ENCODE peak calls at places on chromosomes 1 and 21, in four cellular contexts. K is colonic mucosa, N is aorta, H is PC-3. C is an unnamed sample.

GRCh38 chr1:17890815-17891191 is 135.7 kb downstream of the ACTL8 start:
- DNase-seq in K (no peak), N (no peak), H (no peak), C (no peak)

GRCh38 chr1:7549277-7549676 is 221.8 kb upstream of the VAMP3 start:
- DNase-seq in K (no peak), N (peak; percentile 49), H (peak; percentile 74), C (no peak)

GRCh38 chr1:17212487-17213121 is 7.7 kb downstream of the PADI1 start:
- DNase-seq in K (no peak), N (no peak), H (no peak), C (no peak)

GRCh38 chr1:168119750-168120149 is 17.0 kb downstream of the GPR161 start:
- DNase-seq in K (no peak), N (no peak), H (no peak), C (no peak)

GRCh38 chr1:11507309-11507708 is 28.4 kb downstream of the DISP3 start:
- DNase-seq in K (no peak), N (no peak), H (no peak), C (no peak)

GRCh38 chr1:6116137-6116536 is 64.0 kb downstream of the CHD5 start:
- DNase-seq in K (no peak), N (no peak), H (peak; percentile 91), C (no peak)

GRCh38 chr1:22334860-22335550 is 116.6 kb upstream of the ZBTB40 start:
- DNase-seq in K (no peak), N (no peak), H (no peak), C (no peak)

GRCh38 chr1:24724345-24725208 is 20.7 kb upstream of the CLIC4 start:
- DNase-seq in K (no peak), N (no peak), H (peak; percentile 87), C (no peak)

GRCh38 chr1:30907390-30907640 is 1.2 kb downstream of the SDC3 start:
- DNase-seq in K (no peak), N (no peak), H (no peak), C (no peak)

GRCh38 chr1:241932845-241933244 is 24.7 kb upstream of the BECN2 start:
- DNase-seq in K (no peak), N (no peak), H (no peak), C (no peak)

GRCh38 chr1:15975358-15975804 is 520 bp downstream of the ZBTB17 start:
- DNase-seq in K (peak; percentile 54), N (no peak), H (peak; percentile 33), C (no peak)

GRCh38 chr1:89087241-89087640 is 22.2 kb upstream of the GBP1 start:
- DNase-seq in K (no peak), N (no peak), H (no peak), C (no peak)

GRCh38 chr1:222845763-222846162 is 30.9 kb downstream of the DISP1 start:
- DNase-seq in K (no peak), N (no peak), H (no peak), C (no peak)

GRCh38 chr1:56548566-56548965 is 30.8 kb downstream of the PLPP3 start:
- DNase-seq in K (no peak), N (no peak), H (no peak), C (no peak)

GRCh38 chr1:56550132-56550531 is 29.2 kb downstream of the PLPP3 start:
- DNase-seq in K (no peak), N (no peak), H (no peak), C (no peak)

GRCh38 chr1:56547977-56548376 is 31.4 kb downstream of the PLPP3 start:
- DNase-seq in K (peak; percentile 42), N (no peak), H (peak; percentile 74), C (no peak)

GRCh38 chr1:56545711-56546110 is 33.7 kb downstream of the PLPP3 start:
- DNase-seq in K (no peak), N (no peak), H (no peak), C (no peak)

GRCh38 chr1:56547473-56547872 is 31.9 kb downstream of the PLPP3 start:
- DNase-seq in K (no peak), N (no peak), H (no peak), C (no peak)
- H3K4me1 ChIP-seq in K (no peaks in the 10 kb centered on the region), N (peaks cover under 1% of the 10 kb centered on the region), H (peaks cover 37% of the 10 kb centered on the region), C (peaks cover 19% of the 10 kb centered on the region)

GRCh38 chr1:1489861-1490260 is 18.3 kb downstream of the ATAD3B start:
- DNase-seq in K (no peak), N (peak; percentile 33), H (no peak), C (no peak)

GRCh38 chr1:1491601-1492000 is 20.0 kb downstream of the ATAD3B start:
- DNase-seq in K (no peak), N (no peak), H (no peak), C (no peak)

GRCh38 chr1:1490633-1491230 is 19.2 kb downstream of the ATAD3B start:
- DNase-seq in K (no peak), N (no peak), H (no peak), C (no peak)

GRCh38 chr1:1489231-1489630 is 17.7 kb downstream of the ATAD3B start:
- DNase-seq in K (no peak), N (no peak), H (no peak), C (no peak)

DNA sequence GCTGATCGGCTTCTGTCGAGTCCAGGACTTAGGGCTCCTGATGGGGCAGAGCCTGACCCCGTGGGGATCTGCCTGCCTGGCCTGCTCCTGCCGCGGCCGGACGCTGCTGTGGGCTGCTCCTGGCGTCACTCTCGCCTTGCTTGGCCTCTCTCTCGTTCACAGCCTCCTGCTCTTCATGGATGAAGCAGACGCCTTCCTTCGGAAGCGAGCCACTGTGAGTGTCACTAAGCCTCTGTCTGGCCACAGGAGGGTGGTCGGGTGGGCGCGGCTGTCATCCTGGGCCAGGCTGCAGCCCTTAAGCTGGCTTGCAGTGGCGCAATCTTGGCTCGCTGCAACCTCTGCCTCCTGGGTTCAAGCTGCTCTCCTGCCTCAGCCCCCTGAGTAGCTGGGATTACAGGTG is 16.1 kb downstream of the ATAD3B start:
- DNase-seq in K (no peak), N (no peak), H (no peak), C (no peak)
- H3K36me3 ChIP-seq in K (peaks cover 10% of the 10 kb centered on the region), N (peaks cover 3% of the 10 kb centered on the region), H (peaks cover 75% of the 10 kb centered on the region), C (peaks cover 34% of the 10 kb centered on the region)

DNA sequence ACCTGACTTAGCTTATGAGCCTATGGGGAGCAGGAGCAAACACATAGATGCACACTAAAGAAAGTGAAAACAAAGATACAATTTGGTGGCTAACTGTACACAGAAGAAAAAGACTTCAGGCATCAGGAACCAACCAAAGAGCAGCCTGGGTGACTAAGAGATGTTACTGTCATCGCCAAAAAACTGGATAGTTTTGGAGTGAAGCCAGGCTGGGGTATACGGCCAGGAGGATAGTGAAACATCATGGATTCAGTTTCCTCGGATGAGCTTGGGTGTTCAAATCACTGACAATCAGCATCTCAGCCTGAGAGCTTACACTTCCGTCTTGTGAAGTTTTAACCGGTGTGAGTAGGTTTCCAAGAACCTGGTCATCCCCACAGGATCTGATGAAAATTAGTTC is 113.8 kb upstream of the BACE2 start:
- DNase-seq in K (no peak), N (no peak), H (no peak), C (no peak)
- H3K4me1 ChIP-seq in K (no peaks in the 10 kb centered on the region), N (no peaks in the 10 kb centered on the region), H (no peaks in the 10 kb centered on the region), C (no peaks in the 10 kb centered on the region)

GRCh38 chr1:195934839-195935557 is 673.2 kb downstream of the KCNT2 start:
- DNase-seq in K (no peak), N (no peak), H (no peak), C (no peak)
- H3K36me3 ChIP-seq in K (no peaks in the 10 kb centered on the region), N (no peaks in the 10 kb centered on the region), H (no peaks in the 10 kb centered on the region), C (no peaks in the 10 kb centered on the region)

C was measured in iPS DF 6.9.